ENCODE peak calls at places on chromosomes 5 and 9, in five cellular contexts. S, I, Q, K and Z are unnamed samples.

GRCh38 chr9:87337335-87338074 is 160.2 kb upstream of the DAPK1 start:
- DNase-seq in S (no peak), I (peak), Q (peak), K (no peak), Z (peak)

GRCh38 chr9:91659529-91660294 is 236.1 kb upstream of the NFIL3 start:
- DNase-seq in S (peak), I (peak), Q (peak), K (peak), Z (no peak)

GRCh38 chr5:16992006-16992405 is 55.9 kb upstream of the MYO10 start:
- DNase-seq in S (peak), I (no peak), Q (no peak), K (no peak), Z (no peak)

GRCh38 chr5:38738898-38739743 is 106.7 kb upstream of the OSMR start:
- DNase-seq in S (no peak), I (no peak), Q (no peak), K (peak), Z (no peak)

GRCh38 chr5:60492958-60493357 is 207.0 kb downstream of the DEPDC1B start:
- DNase-seq in S (peak), I (no peak), Q (no peak), K (peak), Z (no peak)

GRCh38 chr5:178145965-178146820 is 7.5 kb downstream of the NHP2 start:
- DNase-seq in S (peak), I (peak), Q (peak), K (peak), Z (peak)

GRCh38 chr5:61638476-61638875 is 306.4 kb downstream of the ZSWIM6 start:
- DNase-seq in S (no peak), I (no peak), Q (no peak), K (no peak), Z (peak)

GRCh38 chr5:107618233-107618632 is 52.5 kb downstream of the EFNA5 start:
- DNase-seq in S (no peak), I (no peak), Q (no peak), K (peak), Z (no peak)

GRCh38 chr9:13719981-13720380 is 440.5 kb upstream of the MPDZ start:
- DNase-seq in S (peak), I (no peak), Q (no peak), K (no peak), Z (no peak)

GRCh38 chr9:64773491-64773931 is 511.5 kb downstream of the FOXD4L5 start:
- DNase-seq in S (no peak), I (peak), Q (peak), K (no peak), Z (no peak)

GRCh38 chr5:79811081-79811480 is 121.4 kb downstream of the CMYA5 start:
- DNase-seq in S (no peak), I (no peak), Q (no peak), K (no peak), Z (no peak)

GRCh38 chr5:135332519-135333150 is 66.4 kb downstream of the MACROH2A1 start:
- DNase-seq in S (peak), I (peak), Q (peak), K (peak), Z (no peak)

GRCh38 chr9:137161558-137162483 is 8.0 kb downstream of the LRRC26 start:
- DNase-seq in S (no peak), I (peak), Q (no peak), K (no peak), Z (no peak)

GRCh38 chr5:178564386-178564785 is 25.8 kb downstream of the COL23A1 start:
- DNase-seq in S (no peak), I (peak), Q (no peak), K (no peak), Z (no peak)

GRCh38 chr9:21994526-21994995 is at the start of gene CDKN2B-AS1:
- DNase-seq in S (peak), I (peak), Q (peak), K (peak), Z (peak)

GRCh38 chr9:6142816-6143454 is 72.7 kb upstream of the IL33 start:
- DNase-seq in S (no peak), I (no peak), Q (no peak), K (no peak), Z (no peak)

GRCh38 chr9:128108784-128109709 is 18.5 kb downstream of the PTGES2 start:
- DNase-seq in S (no peak), I (no peak), Q (no peak), K (no peak), Z (no peak)

GRCh38 chr9:76629205-76629990 is 134.8 kb upstream of the PCA3 start:
- DNase-seq in S (no peak), I (no peak), Q (no peak), K (no peak), Z (no peak)

GRCh38 chr9:137470785-137471184 is 11.7 kb upstream of the NSMF start:
- DNase-seq in S (no peak), I (no peak), Q (no peak), K (no peak), Z (no peak)

GRCh38 chr5:79074641-79075040 is 5.1 kb downstream of the BHMT2 start:
- DNase-seq in S (peak), I (no peak), Q (no peak), K (peak), Z (no peak)

GRCh38 chr9:8329561-8330283 is 530.1 kb upstream of the DMAC1 start:
- DNase-seq in S (no peak), I (peak), Q (peak), K (no peak), Z (no peak)

GRCh38 chr5:11496127-11496719 is 408.0 kb downstream of the CTNND2 start:
- DNase-seq in S (no peak), I (no peak), Q (no peak), K (no peak), Z (no peak)

GRCh38 chr9:116391306-116391900 is 237.8 kb downstream of the PAPPA start:
- DNase-seq in S (peak), I (no peak), Q (no peak), K (peak), Z (no peak)

GRCh38 chr5:162067138-162067537 is 435 bp upstream of the GABRG2 start:
- DNase-seq in S (no peak), I (peak), Q (no peak), K (no peak), Z (no peak)

GRCh38 chr9:122383992-122384461 is 13.2 kb downstream of the PTGS1 start:
- DNase-seq in S (peak), I (no peak), Q (no peak), K (peak), Z (no peak)

GRCh38 chr5:16427572-16427971 is 38.0 kb downstream of the ZNF622 start:
- DNase-seq in S (no peak), I (no peak), Q (no peak), K (no peak), Z (no peak)

GRCh38 chr9:89880161-89880560 is 275.3 kb downstream of the GADD45G start:
- DNase-seq in S (no peak), I (no peak), Q (no peak), K (no peak), Z (peak)

GRCh38 chr5:175162036-175162435 is 281.9 kb downstream of the DRD1 start:
- DNase-seq in S (no peak), I (no peak), Q (peak), K (no peak), Z (no peak)

GRCh38 chr9:5008206-5008605 is 23.1 kb downstream of the JAK2 start:
- DNase-seq in S (peak), I (no peak), Q (no peak), K (no peak), Z (no peak)

GRCh38 chr9:131288217-131288616 is 1.3 kb upstream of the PLPP7 start:
- DNase-seq in S (no peak), I (no peak), Q (no peak), K (no peak), Z (no peak)

GRCh38 chr9:120980951-120981350 is 54.4 kb upstream of the TRAF1 start:
- DNase-seq in S (no peak), I (peak), Q (no peak), K (no peak), Z (no peak)

GRCh38 chr9:33139421-33140228 is 27.5 kb downstream of the B4GALT1 start:
- DNase-seq in S (peak), I (no peak), Q (no peak), K (no peak), Z (peak)